ENCODE peak calls at places on chromosomes 13 and 19, in five cellular contexts. N, D, G, Q and Y are unnamed samples.

GRCh38 chr13:47326061-47326460 is 429.2 kb upstream of the HTR2A start:
- DNase-seq in N (no peak), Q (no peak), D (no peak), G (no peak), Y (no peak)

GRCh38 chr13:85148009-85148408 is 651.2 kb downstream of the SLITRK6 start:
- DNase-seq in Q (no peak), N (no peak), G (no peak), D (no peak), Y (no peak)

GRCh38 chr19:5434351-5434917 is 20.8 kb upstream of the ZNRF4 start:
- DNase-seq in D (no peak), N (no peak), Q (no peak), G (no peak), Y (no peak)

GRCh38 chr13:44797685-44798084 is 191.6 kb downstream of the NUFIP1 start:
- DNase-seq in N (no peak), Q (no peak), D (no peak), G (no peak), Y (no peak)

GRCh38 chr19:4278926-4279529 is at the start of gene SHD:
- DNase-seq in Q (no peak), D (no peak), G (no peak), N (no peak), Y (no peak)

GRCh38 chr19:30274987-30275386 is 97.2 kb upstream of the ZNF536 start:
- DNase-seq in Q (no peak), D (no peak), G (no peak), N (no peak), Y (no peak)

GRCh38 chr19:49425922-49426592 is 869 bp downstream of the GFY start:
- DNase-seq in D (no peak), N (peak; percentile 84), G (no peak), Q (no peak), Y (no peak)

GRCh38 chr13:66200555-66200954 is 1029.6 kb downstream of the PCDH9 start:
- DNase-seq in G (no peak), D (no peak), Q (no peak), N (no peak), Y (no peak)

GRCh38 chr13:20285530-20285929 is 53.4 kb upstream of the GJB6 start:
- DNase-seq in N (no peak), G (no peak), Q (no peak), D (no peak), Y (no peak)

GRCh38 chr19:19997656-19998268 is 41.5 kb downstream of the ZNF682 start:
- DNase-seq in Q (no peak), G (no peak), D (no peak), N (peak; percentile 47), Y (peak; percentile 26)

GRCh38 chr19:40214936-40215335 is 3.2 kb downstream of the TTC9B start:
- DNase-seq in Q (no peak), D (no peak), G (no peak), N (no peak), Y (no peak)